ENCODE peak calls at places on chromosomes 6 and 20, in four cellular contexts. One of them, this sample, is unnamed.

GRCh38 chr20:63567382-63568169 is 6.5 kb downstream of the HELZ2 start:
- DNase-seq in H1: no peak
- DNase-seq in IMR-90: no peak
- DNase-seq in GM12878: peak
- DNase-seq in this sample: no peak

GRCh38 chr6:77089776-77090175 is 373.5 kb downstream of the HTR1B start:
- DNase-seq in GM12878: no peak
- DNase-seq in IMR-90: peak
- DNase-seq in H1: no peak
- DNase-seq in this sample: no peak

GRCh38 chr20:63325021-63325471 is 32.1 kb downstream of the COL20A1 start:
- DNase-seq in H1: no peak
- DNase-seq in IMR-90: no peak
- DNase-seq in GM12878: no peak
- DNase-seq in this sample: no peak

GRCh38 chr6:51618563-51618962 is 468.9 kb downstream of the PKHD1 start:
- DNase-seq in IMR-90: no peak
- DNase-seq in GM12878: no peak
- DNase-seq in H1: no peak
- DNase-seq in this sample: peak

GRCh38 chr6:2055914-2056313 is 189.5 kb downstream of the GMDS start:
- DNase-seq in GM12878: no peak
- DNase-seq in H1: no peak
- DNase-seq in IMR-90: peak
- DNase-seq in this sample: no peak

GRCh38 chr6:55874309-55874708 is 1.1 kb downstream of the BMP5 start:
- DNase-seq in IMR-90: no peak
- DNase-seq in H1: no peak
- DNase-seq in GM12878: no peak
- DNase-seq in this sample: no peak

GRCh38 chr6:29516108-29516507 is 28.4 kb upstream of the MAS1L start:
- DNase-seq in IMR-90: peak
- DNase-seq in GM12878: no peak
- DNase-seq in H1: no peak
- DNase-seq in this sample: no peak

GRCh38 chr6:141548969-141549368 is 583.8 kb upstream of the GJE1 start:
- DNase-seq in IMR-90: no peak
- DNase-seq in H1: no peak
- DNase-seq in GM12878: no peak
- DNase-seq in this sample: no peak

GRCh38 chr6:123926000-123926399 is 122.3 kb downstream of the NKAIN2 start:
- DNase-seq in GM12878: no peak
- DNase-seq in H1: no peak
- DNase-seq in IMR-90: peak
- DNase-seq in this sample: no peak

GRCh38 chr6:30163918-30164654 is 740 bp downstream of the TRIM15 start:
- DNase-seq in IMR-90: no peak
- DNase-seq in GM12878: no peak
- DNase-seq in H1: no peak
- DNase-seq in this sample: no peak

GRCh38 chr20:49323622-49324238 is 45.9 kb upstream of the ZNFX1 start:
- DNase-seq in IMR-90: peak
- DNase-seq in H1: no peak
- DNase-seq in GM12878: no peak
- DNase-seq in this sample: peak

GRCh38 chr6:34484899-34485298 is 19.0 kb downstream of the PACSIN1 start:
- DNase-seq in H1: no peak
- DNase-seq in GM12878: peak
- DNase-seq in IMR-90: no peak
- DNase-seq in this sample: peak

GRCh38 chr6:6395581-6396197 is 75.2 kb upstream of the F13A1 start:
- DNase-seq in IMR-90: no peak
- DNase-seq in GM12878: no peak
- DNase-seq in H1: no peak
- DNase-seq in this sample: no peak

GRCh38 chr6:43091020-43091419 is 14.9 kb downstream of the PTK7 start:
- DNase-seq in H1: no peak
- DNase-seq in IMR-90: no peak
- DNase-seq in GM12878: no peak
- DNase-seq in this sample: no peak

GRCh38 chr6:45619994-45620471 is 242.3 kb upstream of the SUPT3H start:
- DNase-seq in IMR-90: peak
- DNase-seq in GM12878: no peak
- DNase-seq in H1: peak
- DNase-seq in this sample: no peak

GRCh38 chr6:24225838-24226237 is 99.8 kb downstream of the NRSN1 start:
- DNase-seq in GM12878: no peak
- DNase-seq in IMR-90: no peak
- DNase-seq in H1: no peak
- DNase-seq in this sample: no peak

GRCh38 chr6:24231578-24231977 is 105.6 kb downstream of the NRSN1 start:
- DNase-seq in H1: no peak
- DNase-seq in GM12878: no peak
- DNase-seq in IMR-90: no peak
- DNase-seq in this sample: no peak

GRCh38 chr6:24228681-24229255 is 102.8 kb downstream of the NRSN1 start:
- DNase-seq in GM12878: no peak
- DNase-seq in H1: no peak
- DNase-seq in IMR-90: peak
- DNase-seq in this sample: peak

GRCh38 chr6:24229694-24230093 is 103.7 kb downstream of the NRSN1 start:
- DNase-seq in IMR-90: no peak
- DNase-seq in H1: no peak
- DNase-seq in GM12878: no peak
- DNase-seq in this sample: no peak

DNA sequence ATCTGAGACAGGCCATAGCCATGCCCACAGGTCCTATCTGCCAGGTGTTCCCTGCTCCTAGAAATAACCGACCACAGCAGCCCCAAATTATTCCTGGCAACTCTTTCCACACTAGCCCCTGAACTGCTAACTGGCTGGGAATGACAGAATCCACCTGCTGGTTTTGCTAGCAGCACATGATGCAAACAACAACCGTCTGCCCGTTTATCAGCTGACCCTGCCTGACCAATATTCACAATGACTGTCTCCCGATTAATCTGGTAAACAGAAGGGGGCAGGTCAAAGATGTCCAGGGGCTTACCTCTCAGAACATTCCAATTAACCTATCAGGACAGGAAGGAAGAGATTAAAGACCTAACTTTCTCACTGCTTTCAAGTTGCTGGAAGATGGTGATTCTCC is 101.5 kb downstream of the NRSN1 start:
- DNase-seq in H1: no peak
- DNase-seq in GM12878: no peak
- DNase-seq in IMR-90: no peak
- DNase-seq in this sample: no peak
- TF ChIP-seq CHD1 in H1: no peak
- TF ChIP-seq CHD1 in GM12878: no peak
- TF ChIP-seq CHD1 in IMR-90: no peak
- TF ChIP-seq CHD1 in this sample: no peak

GRCh38 chr6:169785566-169785965 is 34.1 kb downstream of the ERMARD start:
- DNase-seq in H1: no peak
- DNase-seq in GM12878: no peak
- DNase-seq in IMR-90: no peak
- DNase-seq in this sample: no peak
- TF ChIP-seq CHD1 in H1: no peak
- TF ChIP-seq CHD1 in GM12878: no peak
- TF ChIP-seq CHD1 in IMR-90: no peak
- TF ChIP-seq CHD1 in this sample: no peak

GRCh38 chr6:15500901-15501805 is 161.7 kb downstream of the DTNBP1 start:
- DNase-seq in IMR-90: no peak
- DNase-seq in GM12878: no peak
- DNase-seq in H1: no peak
- DNase-seq in this sample: no peak

GRCh38 chr6:15499125-15499524 is 163.7 kb downstream of the DTNBP1 start:
- DNase-seq in H1: no peak
- DNase-seq in GM12878: no peak
- DNase-seq in IMR-90: no peak
- DNase-seq in this sample: no peak

GRCh38 chr6:15499591-15499990 is 163.2 kb downstream of the DTNBP1 start:
- DNase-seq in H1: no peak
- DNase-seq in IMR-90: no peak
- DNase-seq in GM12878: no peak
- DNase-seq in this sample: no peak

GRCh38 chr6:15498640-15499039 is 164.2 kb downstream of the DTNBP1 start:
- DNase-seq in GM12878: no peak
- DNase-seq in H1: no peak
- DNase-seq in IMR-90: no peak
- DNase-seq in this sample: peak

GRCh38 chr6:15500078-15500740 is 162.6 kb downstream of the DTNBP1 start:
- DNase-seq in GM12878: no peak
- DNase-seq in IMR-90: no peak
- DNase-seq in H1: no peak
- DNase-seq in this sample: no peak
- TF ChIP-seq CHD1 in GM12878: no peak
- TF ChIP-seq CHD1 in IMR-90: no peak
- TF ChIP-seq CHD1 in H1: no peak
- TF ChIP-seq CHD1 in this sample: no peak

DNA sequence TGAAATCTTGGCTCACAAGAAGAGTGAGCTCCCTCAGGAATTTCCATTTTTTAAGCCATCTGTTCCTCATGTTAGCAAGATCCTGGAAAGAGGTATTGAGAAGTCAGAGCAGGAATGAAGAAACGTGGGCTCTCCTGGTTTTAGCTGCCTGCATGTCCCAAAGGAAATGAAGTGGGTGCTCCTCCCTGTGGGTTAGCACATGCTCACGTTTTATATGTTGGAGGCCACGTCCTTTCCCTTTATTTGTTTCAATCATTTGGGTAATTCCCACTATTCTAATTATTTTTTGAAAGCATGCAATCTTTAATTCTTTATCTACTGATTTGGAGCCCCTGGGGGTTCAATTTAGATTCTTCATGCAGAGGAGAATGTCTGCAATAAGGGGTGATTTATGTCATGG is 4.3 kb upstream of the MAP3K4 start:
- DNase-seq in IMR-90: no peak
- DNase-seq in GM12878: no peak
- DNase-seq in H1: no peak
- DNase-seq in this sample: no peak
- TF ChIP-seq CHD1 in IMR-90: no peak
- TF ChIP-seq CHD1 in GM12878: no peak
- TF ChIP-seq CHD1 in H1: no peak
- TF ChIP-seq CHD1 in this sample: no peak

GRCh38 chr20:8568068-8568467 is 436.0 kb downstream of the PLCB1 start:
- DNase-seq in GM12878: no peak
- DNase-seq in H1: no peak
- DNase-seq in IMR-90: peak
- DNase-seq in this sample: no peak
- TF ChIP-seq CHD1 in GM12878: no peak
- TF ChIP-seq CHD1 in H1: no peak
- TF ChIP-seq CHD1 in IMR-90: no peak
- TF ChIP-seq CHD1 in this sample: no peak

GRCh38 chr6:40819182-40819834 is 219.7 kb downstream of the UNC5CL start:
- DNase-seq in GM12878: no peak
- DNase-seq in H1: no peak
- DNase-seq in IMR-90: no peak
- DNase-seq in this sample: no peak

GRCh38 chr6:40815731-40816130 is 223.3 kb downstream of the UNC5CL start:
- DNase-seq in H1: no peak
- DNase-seq in GM12878: no peak
- DNase-seq in IMR-90: no peak
- DNase-seq in this sample: no peak

GRCh38 chr6:40816601-40817000 is 222.4 kb downstream of the UNC5CL start:
- DNase-seq in GM12878: no peak
- DNase-seq in H1: no peak
- DNase-seq in IMR-90: no peak
- DNase-seq in this sample: no peak

GRCh38 chr6:40822619-40823018 is 216.4 kb downstream of the UNC5CL start:
- DNase-seq in GM12878: no peak
- DNase-seq in H1: no peak
- DNase-seq in IMR-90: no peak
- DNase-seq in this sample: no peak

DNA sequence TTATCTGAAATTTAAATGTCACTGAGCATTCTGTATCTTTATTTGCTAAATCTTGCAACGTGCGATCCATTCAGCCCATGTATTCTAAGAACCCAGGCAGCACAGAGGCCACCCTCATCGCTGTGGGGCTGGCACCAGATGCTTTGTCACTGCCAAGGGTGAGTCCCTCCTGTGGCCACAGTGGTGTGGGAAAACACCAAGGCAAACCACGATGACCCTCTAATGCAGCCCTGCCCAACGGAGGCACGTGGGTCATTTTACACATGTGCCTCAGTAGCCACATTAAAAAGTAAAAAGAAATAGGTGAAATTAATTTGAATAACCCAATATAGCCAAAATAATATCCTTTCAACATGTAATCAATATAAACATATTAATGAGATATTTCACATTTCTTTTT is 221.7 kb downstream of the UNC5CL start:
- DNase-seq in IMR-90: no peak
- DNase-seq in GM12878: no peak
- DNase-seq in H1: no peak
- DNase-seq in this sample: no peak
- TF ChIP-seq CHD1 in IMR-90: no peak
- TF ChIP-seq CHD1 in GM12878: no peak
- TF ChIP-seq CHD1 in H1: no peak
- TF ChIP-seq CHD1 in this sample: no peak